ENCODE peak calls at places on chromosomes 6 and 20, in nine cellular contexts. Y is psoas muscle, F is choroid plexus epithelial cell, R is endothelial cell, I is left lung, B is IMR-90, A is PC-3, X is brain microvascular endothelial cell, N is SK-N-SH. D is an unnamed sample.
A peak's percentile ranks its signal among the peaks of the same experiment; 100 is the strongest.

GRCh38 chr6:36633915-36634314 is 39.8 kb downstream of the SRSF3 start:
- DNase-seq in Y (no peak), F (peak; percentile 92), R (no peak), I (no peak), B (peak; percentile 87), A (peak; percentile 67), X (peak; percentile 89), N (peak; percentile 52), D (no peak)

GRCh38 chr6:160386869-160387518 is 38.8 kb downstream of the SLC22A3 start:
- DNase-seq in Y (peak; percentile 77), F (peak; percentile 7), R (no peak), I (peak; percentile 83), B (no peak), A (peak; percentile 78), X (no peak), N (no peak), D (no peak)

GRCh38 chr6:134123666-134124208 is 71.3 kb upstream of the SLC2A12 start:
- DNase-seq in Y (no peak), F (peak; percentile 96), R (peak; percentile 9), I (no peak), B (peak; percentile 72), A (peak; percentile 74), X (peak; percentile 75), N (peak; percentile 53), D (no peak)

GRCh38 chr6:161684721-161685120 is 410.9 kb upstream of the AGPAT4 start:
- DNase-seq in Y (no peak), F (no peak), R (no peak), I (no peak), B (no peak), A (no peak), X (no peak), N (no peak), D (no peak)

GRCh38 chr6:30908700-30909099 is 693 bp downstream of the GTF2H4 start:
- DNase-seq in Y (no peak), F (no peak), R (no peak), I (no peak), B (no peak), A (no peak), X (no peak), N (no peak), D (no peak)

GRCh38 chr6:22147983-22148797 is 148.6 kb downstream of the PRL start:
- DNase-seq in Y (no peak), F (peak; percentile 90), R (no peak), I (no peak), B (peak; percentile 92), A (peak; percentile 54), X (peak; percentile 90), N (peak; percentile 27), D (no peak)

GRCh38 chr6:140073456-140073855 is 699.0 kb upstream of the CITED2 start:
- DNase-seq in Y (no peak), F (peak; percentile 92), R (no peak), I (no peak), B (peak; percentile 80), A (peak; percentile 16), X (no peak), N (no peak), D (no peak)

GRCh38 chr6:89433637-89434499 is 916 bp downstream of the ANKRD6 start:
- DNase-seq in Y (peak; percentile 52), F (no peak), R (peak; percentile 24), I (peak; percentile 81), B (no peak), A (no peak), X (no peak), N (no peak), D (peak; percentile 65)

GRCh38 chr6:1724616-1725015 is 114.9 kb downstream of the FOXC1 start:
- DNase-seq in Y (peak; percentile 61), F (no peak), R (peak; percentile 64), I (peak; percentile 87), B (no peak), A (peak; percentile 93), X (no peak), N (no peak), D (peak; percentile 77)

GRCh38 chr20:50439539-50440453 is 70.4 kb upstream of the PTPN1 start:
- DNase-seq in Y (peak; percentile 12), F (no peak), R (no peak), I (no peak), B (no peak), A (no peak), X (no peak), N (no peak), D (no peak)

GRCh38 chr20:3000852-3001523 is 42.4 kb upstream of the GNRH2 start:
- DNase-seq in Y (no peak), F (peak; percentile 81), R (no peak), I (no peak), B (peak; percentile 75), A (peak; percentile 82), X (peak; percentile 53), N (peak; percentile 53), D (no peak)

GRCh38 chr6:63584566-63584965 is 12.3 kb downstream of the LOC128125822 start:
- DNase-seq in Y (no peak), F (no peak), R (no peak), I (no peak), B (no peak), A (no peak), X (no peak), N (no peak), D (no peak)

DNA sequence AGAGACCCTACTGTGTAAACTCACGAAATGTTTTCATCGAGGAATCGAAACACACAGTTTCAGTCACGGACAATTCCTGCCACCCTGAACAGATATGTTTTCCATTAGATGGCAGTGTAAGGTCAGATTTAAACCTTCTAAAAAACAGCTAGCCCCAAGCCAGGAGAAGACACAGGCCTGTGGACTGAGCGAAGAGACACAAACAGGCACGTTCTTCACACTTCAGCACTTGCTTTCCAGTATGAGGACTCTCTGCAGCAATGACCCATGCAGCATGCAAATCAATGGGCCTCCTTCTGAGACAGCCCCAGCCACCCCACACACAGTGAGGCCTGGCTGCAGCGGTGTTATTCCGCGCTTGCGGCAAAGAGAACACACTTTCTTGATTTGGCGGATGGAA is 31.9 kb downstream of the HUS1B start:
- DNase-seq in Y (no peak), F (peak; percentile 70), R (no peak), I (no peak), B (peak; percentile 51), A (peak; percentile 9), X (peak; percentile 19), N (peak; percentile 17), D (no peak)
- TF ChIP-seq CTCF in Y (no peak), F (peak; percentile 52), R (no peak), I (no peak), B (peak; percentile 43), A (peak; percentile 39), X (peak; percentile 35), N (peak; percentile 20), D (no peak)

GRCh38 chr6:85450578-85450884 is 648 bp downstream of the NT5E start:
- DNase-seq in Y (no peak), F (peak; percentile 55), R (no peak), I (no peak), B (no peak), A (no peak), X (no peak), N (no peak), D (no peak)
- TF ChIP-seq CTCF in Y (no peak), F (peak; percentile 18), R (no peak), I (no peak), B (peak; percentile 9), A (peak; percentile 20), X (peak; percentile 19), N (peak; percentile 27), D (no peak)

GRCh38 chr6:144332177-144332576 is 47.0 kb downstream of the UTRN start:
- DNase-seq in Y (no peak), F (no peak), R (no peak), I (no peak), B (no peak), A (no peak), X (no peak), N (no peak), D (no peak)
- TF ChIP-seq CTCF in Y (no peak), F (no peak), R (no peak), I (no peak), B (no peak), A (no peak), X (no peak), N (no peak), D (no peak)

GRCh38 chr20:62571667-62572344 is 70.5 kb upstream of the SLCO4A1 start:
- DNase-seq in Y (peak; percentile 72), F (no peak), R (no peak), I (no peak), B (no peak), A (peak; percentile 38), X (no peak), N (peak; percentile 90), D (no peak)
- TF ChIP-seq CTCF in Y (no peak), F (no peak), R (no peak), I (no peak), B (no peak), A (peak; percentile 45), X (peak; percentile 19), N (no peak), D (no peak)

GRCh38 chr6:16721977-16722376 is 39.3 kb downstream of the ATXN1 start:
- DNase-seq in Y (no peak), F (peak; percentile 65), R (no peak), I (no peak), B (no peak), A (no peak), X (no peak), N (no peak), D (no peak)
- TF ChIP-seq CTCF in Y (no peak), F (peak; percentile 26), R (no peak), I (no peak), B (no peak), A (no peak), X (no peak), N (no peak), D (no peak)

GRCh38 chr6:105838156-105838555 is 248.0 kb upstream of the PRDM1 start:
- DNase-seq in Y (no peak), F (peak; percentile 9), R (no peak), I (no peak), B (peak; percentile 15), A (no peak), X (no peak), N (no peak), D (no peak)

GRCh38 chr6:105836379-105836778 is 249.8 kb upstream of the PRDM1 start:
- DNase-seq in Y (no peak), F (no peak), R (no peak), I (no peak), B (no peak), A (no peak), X (no peak), N (no peak), D (no peak)

GRCh38 chr6:105836889-105837288 is 249.2 kb upstream of the PRDM1 start:
- DNase-seq in Y (no peak), F (no peak), R (no peak), I (no peak), B (peak; percentile 31), A (peak; percentile 52), X (no peak), N (no peak), D (no peak)

GRCh38 chr6:105834548-105834947 is 251.6 kb upstream of the PRDM1 start:
- DNase-seq in Y (no peak), F (no peak), R (no peak), I (no peak), B (no peak), A (no peak), X (no peak), N (no peak), D (no peak)

DNA sequence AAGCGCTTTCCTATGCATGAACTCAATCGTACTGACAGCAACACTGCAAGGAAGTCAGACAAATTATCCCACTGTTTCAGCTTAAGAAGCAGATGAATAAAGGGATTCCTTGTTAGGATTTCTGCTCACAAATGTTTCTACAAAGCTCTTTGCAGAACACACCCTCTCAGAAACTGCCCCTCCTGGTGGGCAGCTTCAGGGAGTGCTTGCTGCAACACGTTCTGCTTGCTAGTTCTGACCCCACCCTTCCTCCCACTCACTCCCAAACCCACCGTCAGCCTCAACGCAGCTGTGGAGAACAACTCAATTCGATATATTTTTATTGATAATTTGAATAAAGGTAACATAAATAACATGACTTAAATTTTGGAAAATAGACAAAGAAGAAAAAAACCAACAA is 250.8 kb upstream of the PRDM1 start:
- DNase-seq in Y (no peak), F (peak; percentile 70), R (peak; percentile 56), I (no peak), B (peak; percentile 48), A (peak; percentile 42), X (peak; percentile 9), N (no peak), D (no peak)
- TF ChIP-seq CTCF in Y (no peak), F (peak; percentile 71), R (peak; percentile 43), I (no peak), B (peak; percentile 38), A (peak; percentile 54), X (peak; percentile 84), N (peak; percentile 54), D (peak; percentile 30)

D was measured in suprapubic skin.